ENCODE peak calls at places on chromosomes 6 and 20, in four cellular contexts. G is lower lobe of right lung, O is tibial nerve, T is spleen. W is an unnamed sample. For H3K4me1, the result is how much of the 10 kb centered on the place peaks cover.

GRCh38 chr6:7190791-7191190 is 83.0 kb downstream of the RREB1 start:
- DNase-seq in G (no peak), O (no peak), T (no peak), W (no peak)

GRCh38 chr6:133854167-133854632 is 34.7 kb upstream of the TCF21 start:
- DNase-seq in G (no peak), O (no peak), T (no peak), W (no peak)

GRCh38 chr6:34021839-34022190 is 124.1 kb downstream of the GRM4 start:
- DNase-seq in G (peak), O (no peak), T (no peak), W (no peak)

GRCh38 chr6:105483492-105483891 is 80.6 kb upstream of the PREP start:
- DNase-seq in G (no peak), O (no peak), T (no peak), W (no peak)

GRCh38 chr6:25359191-25359861 is 80.2 kb downstream of the CARMIL1 start:
- DNase-seq in G (no peak), O (no peak), T (no peak), W (peak)

GRCh38 chr6:80541186-80541585 is 434.7 kb downstream of the BCKDHB start:
- DNase-seq in G (no peak), O (no peak), T (no peak), W (no peak)

GRCh38 chr20:48983423-48984400 is 62.2 kb downstream of the ARFGEF2 start:
- DNase-seq in G (no peak), O (no peak), T (no peak), W (peak)

GRCh38 chr6:34017106-34017805 is 128.6 kb downstream of the GRM4 start:
- DNase-seq in G (no peak), O (no peak), T (no peak), W (no peak)

GRCh38 chr6:42300701-42301100 is 83.0 kb upstream of the MRPS10 start:
- DNase-seq in G (no peak), O (no peak), T (no peak), W (no peak)

GRCh38 chr20:34980543-34981213 is 25.0 kb downstream of the MYH7B start:
- DNase-seq in G (no peak), O (no peak), T (no peak), W (no peak)

GRCh38 chr6:53033764-53034163 is 31.4 kb upstream of the FBXO9 start:
- DNase-seq in G (no peak), O (no peak), T (no peak), W (no peak)

GRCh38 chr6:122184260-122184934 is 215.1 kb upstream of the HSF2 start:
- DNase-seq in G (no peak), O (no peak), T (no peak), W (no peak)

GRCh38 chr20:54062812-54063280 is 7.5 kb downstream of the BCAS1 start:
- DNase-seq in G (no peak), O (no peak), T (no peak), W (no peak)

GRCh38 chr6:130852844-130853554 is 25.8 kb downstream of the SMLR1 start:
- DNase-seq in G (no peak), O (no peak), T (no peak), W (no peak)

GRCh38 chr6:90605749-90606344 is 19.0 kb upstream of the MAP3K7 start:
- DNase-seq in G (no peak), O (no peak), T (no peak), W (no peak)

GRCh38 chr6:11584264-11584663 is 46.7 kb downstream of the TMEM170B start:
- DNase-seq in G (no peak), O (no peak), T (no peak), W (no peak)

GRCh38 chr6:160912411-160912810 is 79.2 kb upstream of the MAP3K4 start:
- DNase-seq in G (no peak), O (no peak), T (no peak), W (no peak)

GRCh38 chr6:47698342-47698787 is at the start of gene ADGRF4:
- DNase-seq in G (no peak), O (no peak), T (no peak), W (peak)

GRCh38 chr6:139644821-139645220 is 270.4 kb upstream of the CITED2 start:
- DNase-seq in G (no peak), O (no peak), T (no peak), W (peak)

GRCh38 chr20:50921055-50921454 is 10.2 kb downstream of the ADNP start:
- DNase-seq in G (no peak), O (no peak), T (no peak), W (no peak)

GRCh38 chr6:11389977-11390376 is 147.6 kb upstream of the TMEM170B start:
- DNase-seq in G (no peak), O (no peak), T (no peak), W (no peak)

GRCh38 chr6:1621328-1621701 is 11.6 kb downstream of the FOXC1 start:
- DNase-seq in G (no peak), O (no peak), T (peak), W (no peak)

GRCh38 chr6:9943026-9943425 is 471.8 kb downstream of the TFAP2A start:
- DNase-seq in G (no peak), O (no peak), T (no peak), W (no peak)

GRCh38 chr20:43721097-43721428 is 5.7 kb downstream of the GTSF1L start:
- DNase-seq in G (no peak), O (no peak), T (no peak), W (no peak)

GRCh38 chr6:52558266-52559000 is 18.4 kb downstream of the TRAM2 start:
- DNase-seq in G (no peak), O (no peak), T (no peak), W (no peak)

GRCh38 chr6:129709451-129709908 is 497 bp downstream of the ARHGAP18 start:
- DNase-seq in G (no peak), O (no peak), T (no peak), W (no peak)

GRCh38 chr6:86969573-86969972 is 32.2 kb downstream of the HTR1E start:
- DNase-seq in G (no peak), O (no peak), T (no peak), W (no peak)

GRCh38 chr20:59273699-59274380 is 26.6 kb upstream of the EDN3 start:
- DNase-seq in G (no peak), O (no peak), T (no peak), W (no peak)

GRCh38 chr6:40299666-40300065 is 287.5 kb downstream of the LRFN2 start:
- DNase-seq in G (no peak), O (no peak), T (no peak), W (no peak)

GRCh38 chr6:10837009-10837691 is 1.2 kb downstream of the MAK start:
- DNase-seq in G (peak), O (no peak), T (peak), W (no peak)

GRCh38 chr6:12576389-12576788 is 140.2 kb upstream of the PHACTR1 start:
- DNase-seq in G (no peak), O (no peak), T (no peak), W (no peak)

GRCh38 chr20:54350415-54350814 is 125.0 kb upstream of the DOK5 start:
- DNase-seq in G (no peak), O (no peak), T (no peak), W (no peak)

GRCh38 chr6:136254851-136255466 is 4.8 kb upstream of the MTFR2 start:
- DNase-seq in G (no peak), O (no peak), T (no peak), W (no peak)

GRCh38 chr6:128079026-128079425 is 178.2 kb upstream of the THEMIS start:
- DNase-seq in G (no peak), O (no peak), T (no peak), W (no peak)

DNA sequence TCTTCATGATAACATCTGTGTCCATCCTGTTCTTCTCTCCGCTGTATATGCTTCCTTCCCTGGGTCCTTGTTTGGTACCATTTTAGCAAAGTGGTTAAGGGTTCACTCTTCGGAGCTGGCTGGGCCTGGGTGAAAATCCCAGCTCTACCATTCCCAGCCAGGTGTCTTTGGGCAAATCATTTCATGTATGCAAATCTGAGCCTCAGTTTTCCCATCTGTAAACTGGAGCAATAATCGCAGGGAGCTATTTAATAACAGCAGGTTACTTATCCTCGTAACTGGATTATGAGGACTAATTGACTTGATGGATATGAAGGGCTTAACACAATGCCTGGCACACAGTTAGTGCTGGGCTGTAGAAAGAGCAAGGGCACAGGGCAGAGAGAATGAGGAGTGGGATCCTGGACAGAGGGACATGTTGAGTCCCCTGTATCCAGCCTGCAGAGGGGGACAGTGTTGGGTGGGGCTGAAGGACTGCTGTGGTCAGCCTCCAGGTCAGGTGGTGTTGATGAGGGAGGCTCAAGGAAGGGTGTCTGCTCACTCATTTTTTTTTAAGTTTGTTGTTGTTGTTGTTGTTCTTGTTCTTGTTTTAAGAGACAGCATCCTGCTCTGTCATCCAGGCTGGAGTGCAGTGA is 44.3 kb upstream of the FAM83D start:
- DNase-seq in G (no peak), O (no peak), T (peak), W (no peak)
- H3K4me1 ChIP-seq in G (under half), O (under half), T (under half), W (under half)

DNA sequence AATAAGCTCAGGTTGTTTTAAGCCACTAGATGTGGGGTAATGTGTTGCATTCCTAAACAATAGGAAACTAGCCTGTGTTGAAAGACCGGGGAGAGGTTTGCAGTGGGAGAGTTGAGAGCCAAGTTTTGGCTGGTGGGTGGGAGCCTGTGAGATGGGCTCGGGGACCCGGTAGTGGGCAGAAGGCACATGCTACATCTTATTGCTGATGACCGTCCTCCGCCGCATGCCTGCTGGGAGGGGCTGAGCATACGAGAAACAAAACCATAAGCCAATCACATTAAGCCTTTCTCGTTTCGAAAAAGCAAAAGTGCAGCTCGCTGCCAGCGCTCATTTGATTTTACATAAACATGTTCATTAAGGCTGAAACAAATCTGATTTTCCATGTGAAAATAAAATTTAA is 57.4 kb upstream of the MPC1 start:
- DNase-seq in G (no peak), O (no peak), T (no peak), W (no peak)
- H3K4me1 ChIP-seq in G (under half), O (under half), T (under half), W (under half)

DNA sequence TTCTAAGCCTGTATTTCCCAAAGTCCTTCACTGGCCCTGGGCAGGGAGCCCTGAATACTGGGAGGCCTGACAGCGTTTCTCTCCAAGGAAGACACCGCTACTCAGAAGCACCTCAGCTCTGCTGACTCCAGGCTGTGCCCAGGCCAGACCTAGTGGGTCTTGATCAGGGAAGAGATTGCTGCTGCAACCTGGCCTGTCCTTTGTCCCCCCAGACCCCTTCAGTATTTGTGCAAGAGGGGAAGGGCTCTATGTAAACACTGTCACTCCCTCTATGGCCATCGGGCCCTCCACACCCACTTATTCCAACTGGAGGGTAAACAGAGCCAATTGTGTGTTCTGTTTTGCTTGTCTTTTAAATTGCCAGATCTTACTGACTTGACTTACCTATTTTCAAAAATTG is 20.6 kb downstream of the PLEKHG1 start:
- DNase-seq in G (no peak), O (no peak), T (no peak), W (no peak)
- H3K4me1 ChIP-seq in G (under half), O (under half), T (under half), W (under half)

GRCh38 chr6:17863971-17864754 is 123.3 kb downstream of the KIF13A start:
- DNase-seq in G (no peak), O (no peak), T (no peak), W (no peak)
- H3K4me1 ChIP-seq in G (under half), O (under half), T (under half), W (under half)

GRCh38 chr20:36941403-36941835 is 10.1 kb downstream of the SAMHD1 start:
- DNase-seq in G (no peak), O (no peak), T (no peak), W (no peak)
- H3K4me1 ChIP-seq in G (half or more), O (half or more), T (under half), W (under half)

DNA sequence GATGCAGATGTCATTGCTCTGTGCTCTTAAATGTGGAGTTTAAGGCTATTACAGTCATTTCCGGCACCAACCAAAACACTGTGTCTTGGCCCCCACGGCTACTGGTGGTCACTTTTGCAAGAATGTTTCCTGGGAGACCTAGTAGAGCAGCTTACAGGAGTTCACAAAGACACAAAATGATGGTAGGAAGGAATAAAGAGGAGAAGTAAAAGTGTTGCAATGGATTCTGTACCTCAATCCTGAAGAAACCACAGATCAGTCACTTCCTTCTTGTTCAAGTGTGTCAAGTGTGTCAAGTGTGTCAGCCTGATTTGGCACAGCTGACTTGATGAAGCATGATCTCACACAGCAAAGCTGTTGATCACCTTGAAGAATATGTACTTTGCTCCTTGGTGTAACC is 344.0 kb downstream of the PLCB1 start:
- DNase-seq in G (no peak), O (no peak), T (no peak), W (no peak)
- H3K4me1 ChIP-seq in G (under half), O (under half), T (under half), W (under half)

GRCh38 chr6:15456422-15456821 is 206.4 kb downstream of the DTNBP1 start:
- DNase-seq in G (no peak), O (no peak), T (no peak), W (no peak)
- H3K4me1 ChIP-seq in G (under half), O (under half), T (under half), W (under half)

GRCh38 chr6:44072959-44073611 is 54.2 kb downstream of the MRPL14 start:
- DNase-seq in G (peak), O (peak), T (peak), W (peak)
- H3K4me1 ChIP-seq in G (under half), O (under half), T (under half), W (under half)

DNA sequence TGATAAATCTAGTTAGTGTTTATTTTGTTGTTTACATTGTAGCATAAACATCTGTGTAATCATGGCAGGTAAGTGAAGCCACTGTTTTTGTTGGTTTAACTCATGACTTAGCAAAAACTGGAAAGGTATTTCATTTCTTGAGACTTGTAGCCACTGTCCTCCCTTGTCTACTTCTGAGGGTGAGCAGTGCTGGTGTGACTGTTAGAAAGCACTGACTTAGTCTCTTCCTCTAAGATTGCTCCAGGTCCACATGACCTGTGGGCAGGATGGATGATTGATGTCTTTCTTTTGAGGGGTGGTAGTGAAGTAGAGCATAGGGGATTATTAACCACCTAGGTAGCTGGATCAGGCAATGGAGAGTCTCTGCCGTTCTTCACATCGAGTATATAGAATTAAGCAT is 203.8 kb downstream of the ARID1B start:
- DNase-seq in G (no peak), O (no peak), T (no peak), W (no peak)
- H3K4me1 ChIP-seq in G (half or more), O (under half), T (under half), W (under half)

GRCh38 chr6:156396068-156396771 is 381.0 kb upstream of the ARID1B start:
- DNase-seq in G (no peak), O (no peak), T (no peak), W (no peak)

GRCh38 chr6:156395276-156395675 is 381.9 kb upstream of the ARID1B start:
- DNase-seq in G (no peak), O (no peak), T (peak), W (no peak)

GRCh38 chr6:156396791-156397418 is 380.3 kb upstream of the ARID1B start:
- DNase-seq in G (no peak), O (no peak), T (peak), W (no peak)

GRCh38 chr6:156400487-156400886 is 376.7 kb upstream of the ARID1B start:
- DNase-seq in G (no peak), O (no peak), T (no peak), W (no peak)

DNA sequence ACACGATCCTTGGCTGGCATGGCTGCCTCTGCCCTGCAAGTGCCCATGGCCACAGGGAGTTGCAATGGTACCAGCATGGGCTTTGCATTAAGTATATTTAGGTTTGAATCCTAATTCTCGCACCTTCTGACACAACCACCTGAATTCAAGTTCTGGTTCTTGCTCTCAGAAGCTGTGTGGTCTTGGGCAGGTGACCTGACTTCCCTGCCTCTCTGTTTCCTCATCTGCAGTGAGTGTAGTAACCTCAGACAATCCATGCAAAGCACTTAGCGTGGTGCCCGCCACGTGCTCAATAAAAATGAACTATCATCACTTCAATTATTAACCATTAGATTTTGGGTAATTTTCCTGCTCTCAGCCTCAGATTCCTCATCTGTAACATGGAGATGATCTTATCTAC is 378.8 kb upstream of the ARID1B start:
- DNase-seq in G (no peak), O (no peak), T (no peak), W (no peak)
- H3K4me1 ChIP-seq in G (under half), O (under half), T (under half), W (under half)

W was measured in uterus.